ENCODE peak calls at places on chromosome 2, in seven cellular contexts. N, Y, B, Q, M, I and A are unnamed samples. For H3K4me1 and H3K27me3, the result is how much of the 10 kb centered on the place peaks cover.

GRCh38 chr2:142174176-142174575 is 43.4 kb upstream of the LRP1B start:
- DNase-seq in N (no peak), B (no peak), I (no peak), Y (no peak), Q (no peak), M (no peak), A (no peak)

GRCh38 chr2:181396575-181397062 is 60.6 kb upstream of the ITGA4 start:
- DNase-seq in I (no peak), M (no peak), B (no peak), Q (no peak), N (no peak), Y (no peak), A (no peak)

GRCh38 chr2:176709541-176709951 is 440.3 kb downstream of the MTX2 start:
- DNase-seq in I (peak), N (peak), Q (peak), Y (no peak), M (no peak), B (peak), A (no peak)

GRCh38 chr2:15561574-15562344 is 625 bp upstream of the NBAS start:
- DNase-seq in N (no peak), Y (no peak), B (peak), I (peak), M (no peak), Q (no peak), A (no peak)

GRCh38 chr2:239189711-239190131 is 211.1 kb downstream of the HDAC4 start:
- DNase-seq in Q (no peak), N (no peak), I (peak), Y (no peak), M (no peak), B (no peak), A (peak)

GRCh38 chr2:203480623-203481022 is 54.5 kb downstream of the RAPH1 start:
- DNase-seq in I (no peak), B (no peak), Q (no peak), M (no peak), Y (no peak), N (no peak), A (no peak)

GRCh38 chr2:54862742-54863141 is 139.3 kb downstream of the EML6 start:
- DNase-seq in I (no peak), Y (no peak), B (no peak), Q (no peak), M (no peak), N (no peak), A (no peak)

GRCh38 chr2:69390474-69390873 is 3.4 kb upstream of the GFPT1 start:
- DNase-seq in Q (no peak), B (no peak), N (no peak), Y (no peak), I (no peak), M (no peak), A (no peak)

GRCh38 chr2:86295071-86295470 is 42.4 kb downstream of the REEP1 start:
- DNase-seq in N (no peak), Y (no peak), B (no peak), Q (no peak), M (no peak), I (no peak), A (no peak)

GRCh38 chr2:230441188-230441897 is 25.3 kb downstream of the SP100 start:
- DNase-seq in I (no peak), N (no peak), B (peak), Y (no peak), Q (no peak), M (no peak), A (no peak)

GRCh38 chr2:48756289-48756688 is 765 bp upstream of the LHCGR start:
- DNase-seq in M (no peak), Q (no peak), B (no peak), Y (no peak), N (no peak), I (no peak), A (no peak)

GRCh38 chr2:24919977-24920812 is at the start of gene ADCY3:
- DNase-seq in Q (peak), M (peak), N (no peak), I (peak), Y (no peak), B (no peak), A (peak)

GRCh38 chr2:144083211-144083610 is 436.7 kb downstream of the ZEB2 start:
- DNase-seq in Q (no peak), I (no peak), Y (no peak), B (no peak), M (no peak), N (no peak), A (no peak)

GRCh38 chr2:148130571-148130970 is 109.7 kb downstream of the MBD5 start:
- DNase-seq in Y (no peak), I (no peak), B (no peak), Q (no peak), N (no peak), M (no peak), A (no peak)

GRCh38 chr2:151632993-151633592 is 101.2 kb downstream of the NEB start:
- DNase-seq in Q (no peak), B (peak), I (no peak), N (no peak), Y (peak), M (no peak), A (no peak)
- TF ChIP-seq CTCF in Q (no peak), B (peak), I (no peak), N (peak), Y (no peak), M (peak), A (no peak)

GRCh38 chr2:134178109-134178877 is 75.6 kb upstream of the MGAT5 start:
- DNase-seq in B (peak), Y (no peak), N (no peak), Q (no peak), M (no peak), I (no peak), A (no peak)

GRCh38 chr2:134177351-134177931 is 76.4 kb upstream of the MGAT5 start:
- DNase-seq in N (no peak), Q (no peak), M (no peak), I (no peak), Y (no peak), B (peak), A (no peak)

GRCh38 chr2:134173338-134174016 is 80.4 kb upstream of the MGAT5 start:
- DNase-seq in Q (peak), Y (no peak), B (no peak), N (peak), I (no peak), M (no peak), A (no peak)

GRCh38 chr2:134174711-134175110 is 79.2 kb upstream of the MGAT5 start:
- DNase-seq in Y (no peak), B (no peak), N (peak), M (no peak), Q (no peak), I (no peak), A (no peak)

GRCh38 chr2:134175834-134176233 is 78.0 kb upstream of the MGAT5 start:
- DNase-seq in Y (no peak), I (no peak), Q (no peak), M (no peak), B (peak), N (no peak), A (no peak)
- H3K4me1 ChIP-seq in Y (under half), I (under half), Q (half or more), M (under half), B (under half), N (half or more), A (under half)

GRCh38 chr2:72157871-72158771 is 10.5 kb upstream of the CYP26B1 start:
- DNase-seq in Q (no peak), N (no peak), I (no peak), Y (no peak), M (no peak), B (no peak), A (no peak)
- H3K27me3 ChIP-seq in Q (under half), N (under half), I (under half), Y (under half), M (under half), B (under half), A (under half)

GRCh38 chr2:74415762-74416395 is 5.5 kb downstream of the C2orf81 start:
- DNase-seq in Y (no peak), B (no peak), I (no peak), Q (no peak), N (no peak), M (no peak), A (no peak)

GRCh38 chr2:74414475-74414874 is 6.9 kb downstream of the C2orf81 start:
- DNase-seq in N (no peak), Q (peak), M (no peak), Y (no peak), B (no peak), I (peak), A (no peak)

GRCh38 chr2:74413001-74413698 is 8.3 kb downstream of the C2orf81 start:
- DNase-seq in M (no peak), N (no peak), I (no peak), Q (no peak), B (no peak), Y (no peak), A (no peak)

GRCh38 chr2:74416721-74417120 is 4.7 kb downstream of the C2orf81 start:
- DNase-seq in M (no peak), B (no peak), Y (no peak), Q (no peak), N (no peak), I (no peak), A (no peak)

GRCh38 chr2:74414913-74415761 is 6.3 kb downstream of the C2orf81 start:
- DNase-seq in I (peak), N (peak), M (peak), B (peak), Q (peak), Y (no peak), A (peak)
- TF ChIP-seq CTCF in I (peak), N (peak), M (peak), B (no peak), Q (peak), Y (no peak), A (no peak)

DNA sequence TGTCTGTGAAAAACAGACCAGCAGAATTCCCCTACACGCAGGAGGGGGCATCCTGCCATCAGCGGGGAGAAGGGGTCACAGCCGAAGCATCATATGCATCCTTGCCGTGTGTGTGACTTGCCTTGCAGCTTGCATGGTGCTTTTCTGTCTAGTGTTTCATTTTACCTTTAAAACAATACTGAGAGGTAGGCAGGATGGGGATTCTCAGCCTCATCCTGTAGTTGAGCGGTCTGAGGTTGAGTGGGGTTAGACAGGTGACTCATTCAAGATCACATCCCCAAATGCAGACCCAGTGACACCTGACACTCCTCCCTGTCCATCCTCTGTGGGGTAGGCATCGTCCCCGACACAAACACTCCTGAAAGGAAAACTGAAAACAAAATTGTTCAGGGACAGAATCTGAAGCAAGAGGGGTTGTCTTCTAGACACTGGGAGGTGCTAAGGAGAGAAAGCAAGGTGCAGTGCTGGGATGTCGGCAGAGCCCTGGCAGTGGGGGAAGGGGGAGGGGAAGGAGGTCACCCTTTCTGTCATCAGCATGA is 7.9 kb downstream of the ARL4C start:
- DNase-seq in Y (no peak), B (no peak), I (no peak), Q (no peak), N (no peak), M (no peak), A (no peak)
- H3K4me1 ChIP-seq in Y (under half), B (under half), I (under half), Q (under half), N (under half), M (under half), A (under half)

GRCh38 chr2:119136093-119136492 is 22.5 kb downstream of the C1QL2 start:
- DNase-seq in B (no peak), Y (no peak), Q (no peak), M (no peak), I (no peak), N (no peak), A (no peak)
- H3K27me3 ChIP-seq in B (under half), Y (under half), Q (under half), M (under half), I (under half), N (under half), A (under half)

DNA sequence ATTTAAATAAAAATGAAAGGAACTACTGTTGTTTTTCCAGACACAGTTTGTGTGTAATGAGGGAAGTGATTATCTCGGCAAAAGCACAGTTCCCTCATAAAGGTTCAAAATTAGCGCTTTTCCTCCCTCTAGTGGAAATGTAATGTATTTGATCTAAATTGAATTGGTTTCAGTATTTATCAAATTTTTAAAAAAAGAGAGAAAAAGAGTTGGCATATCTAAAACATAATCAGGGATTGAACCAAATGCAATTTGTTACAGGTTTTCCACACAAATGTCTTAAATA is 37.5 kb downstream of the CMPK2 start:
- DNase-seq in Y (peak), Q (no peak), B (peak), M (no peak), I (no peak), N (no peak), A (no peak)
- TF ChIP-seq CTCF in Y (peak), Q (peak), B (no peak), M (peak), I (peak), N (peak), A (peak)

DNA sequence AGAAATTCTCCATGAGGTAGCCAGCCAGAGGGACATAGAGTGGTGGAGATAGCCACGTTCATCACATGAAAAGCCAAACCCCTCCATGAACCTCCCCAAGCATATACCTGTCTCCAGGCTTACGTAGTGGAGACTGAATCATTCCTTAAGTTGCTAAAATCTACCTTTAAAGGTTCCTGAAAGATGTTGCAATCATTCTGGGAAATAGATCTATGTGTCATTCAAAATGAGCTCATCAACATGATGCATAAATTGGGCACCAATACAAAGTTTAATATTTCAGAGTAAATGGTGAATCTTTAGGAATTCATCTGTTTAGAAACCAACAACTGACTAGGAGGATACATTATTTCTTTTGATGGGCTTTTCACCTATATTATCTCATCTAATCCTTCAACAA is 362.6 kb upstream of the ID2 start:
- DNase-seq in N (no peak), B (no peak), Q (no peak), I (no peak), M (no peak), Y (no peak), A (no peak)
- H3K4me1 ChIP-seq in N (under half), B (under half), Q (under half), I (under half), M (under half), Y (under half), A (under half)

GRCh38 chr2:74417763-74418162 is 3.7 kb downstream of the C2orf81 start:
- DNase-seq in M (no peak), Q (no peak), B (no peak), N (no peak), Y (no peak), I (no peak), A (no peak)
- H3K27me3 ChIP-seq in M (under half), Q (under half), B (under half), N (under half), Y (under half), I (under half), A (under half)